ENCODE peak calls at places on chromosomes 11 and 22, in five cellular contexts. One of them, this sample, is unnamed.

GRCh38 chr22:49800408-49801238 is 27.1 kb downstream of the BRD1 start:
- DNase-seq in AG04450: no peak
- DNase-seq in adrenal gland: peak
- DNase-seq in GM12864: no peak
- DNase-seq in GM12865: no peak
- DNase-seq in this sample: no peak

GRCh38 chr11:121344824-121345223 is 52.3 kb downstream of the SC5D start:
- DNase-seq in AG04450: no peak
- DNase-seq in adrenal gland: no peak
- DNase-seq in GM12864: no peak
- DNase-seq in GM12865: no peak
- DNase-seq in this sample: no peak

GRCh38 chr11:22338465-22338810 is 257 bp downstream of the SLC17A6 start:
- DNase-seq in AG04450: no peak
- DNase-seq in adrenal gland: no peak
- DNase-seq in GM12864: no peak
- DNase-seq in GM12865: no peak
- DNase-seq in this sample: no peak

GRCh38 chr11:14902650-14903350 is 10.8 kb upstream of the CYP2R1 start:
- DNase-seq in AG04450: no peak
- DNase-seq in adrenal gland: no peak
- DNase-seq in GM12864: no peak
- DNase-seq in GM12865: peak
- DNase-seq in this sample: peak

GRCh38 chr11:79425463-79425862 is 15.4 kb downstream of the TENM4 start:
- DNase-seq in AG04450: no peak
- DNase-seq in adrenal gland: no peak
- DNase-seq in GM12864: no peak
- DNase-seq in GM12865: no peak
- DNase-seq in this sample: no peak

GRCh38 chr11:104098555-104098954 is 62.1 kb downstream of the DDI1 start:
- DNase-seq in AG04450: no peak
- DNase-seq in adrenal gland: no peak
- DNase-seq in GM12864: no peak
- DNase-seq in GM12865: no peak
- DNase-seq in this sample: no peak

GRCh38 chr22:20244744-20245576 is 23.2 kb downstream of the RTN4R start:
- DNase-seq in AG04450: no peak
- DNase-seq in adrenal gland: no peak
- DNase-seq in GM12864: no peak
- DNase-seq in GM12865: peak
- DNase-seq in this sample: no peak

GRCh38 chr11:34600339-34601084 is 20.4 kb upstream of the EHF start:
- DNase-seq in AG04450: no peak
- DNase-seq in adrenal gland: peak
- DNase-seq in GM12864: no peak
- DNase-seq in GM12865: no peak
- DNase-seq in this sample: no peak

GRCh38 chr11:84384637-84385227 is 1098.6 kb upstream of the CCDC90B start:
- DNase-seq in AG04450: peak
- DNase-seq in adrenal gland: peak
- DNase-seq in GM12864: peak
- DNase-seq in GM12865: peak
- DNase-seq in this sample: no peak

GRCh38 chr11:74010306-74010981 is 1.6 kb upstream of the UCP3 start:
- DNase-seq in AG04450: no peak
- DNase-seq in adrenal gland: no peak
- DNase-seq in GM12864: no peak
- DNase-seq in GM12865: no peak
- DNase-seq in this sample: no peak

GRCh38 chr22:28600546-28601143 is 79.0 kb downstream of the TTC28 start:
- DNase-seq in AG04450: peak
- DNase-seq in adrenal gland: no peak
- DNase-seq in GM12864: peak
- DNase-seq in GM12865: peak
- DNase-seq in this sample: peak

GRCh38 chr11:110071197-110071596 is 22.0 kb upstream of the ZC3H12C start:
- DNase-seq in AG04450: no peak
- DNase-seq in adrenal gland: no peak
- DNase-seq in GM12864: no peak
- DNase-seq in GM12865: no peak
- DNase-seq in this sample: no peak

GRCh38 chr11:36191941-36192340 is 97.3 kb downstream of the COMMD9 start:
- DNase-seq in AG04450: no peak
- DNase-seq in adrenal gland: no peak
- DNase-seq in GM12864: no peak
- DNase-seq in GM12865: no peak
- DNase-seq in this sample: no peak

GRCh38 chr22:17678817-17679385 is 40.3 kb downstream of the BCL2L13 start:
- DNase-seq in AG04450: no peak
- DNase-seq in adrenal gland: no peak
- DNase-seq in GM12864: no peak
- DNase-seq in GM12865: peak
- DNase-seq in this sample: peak

GRCh38 chr11:77140231-77140959 is 12.3 kb downstream of the MYO7A start:
- DNase-seq in AG04450: no peak
- DNase-seq in adrenal gland: peak
- DNase-seq in GM12864: no peak
- DNase-seq in GM12865: no peak
- DNase-seq in this sample: no peak

GRCh38 chr22:50191041-50191740 is 5.5 kb downstream of the TRABD start:
- DNase-seq in AG04450: no peak
- DNase-seq in adrenal gland: peak
- DNase-seq in GM12864: peak
- DNase-seq in GM12865: peak
- DNase-seq in this sample: no peak

GRCh38 chr11:117668291-117668690 is 128.7 kb downstream of the DSCAML1 start:
- DNase-seq in AG04450: no peak
- DNase-seq in adrenal gland: no peak
- DNase-seq in GM12864: no peak
- DNase-seq in GM12865: no peak
- DNase-seq in this sample: no peak

GRCh38 chr22:19127329-19128008 is 3.6 kb upstream of the TSSK2 start:
- DNase-seq in AG04450: no peak
- DNase-seq in adrenal gland: no peak
- DNase-seq in GM12864: no peak
- DNase-seq in GM12865: no peak
- DNase-seq in this sample: no peak

GRCh38 chr11:26442131-26442530 is 110.2 kb downstream of the ANO3 start:
- DNase-seq in AG04450: no peak
- DNase-seq in adrenal gland: no peak
- DNase-seq in GM12864: no peak
- DNase-seq in GM12865: no peak
- DNase-seq in this sample: no peak
- TF ChIP-seq CTCF in AG04450: no peak
- TF ChIP-seq CTCF in adrenal gland: no peak
- TF ChIP-seq CTCF in GM12864: no peak
- TF ChIP-seq CTCF in GM12865: no peak
- TF ChIP-seq CTCF in this sample: no peak

DNA sequence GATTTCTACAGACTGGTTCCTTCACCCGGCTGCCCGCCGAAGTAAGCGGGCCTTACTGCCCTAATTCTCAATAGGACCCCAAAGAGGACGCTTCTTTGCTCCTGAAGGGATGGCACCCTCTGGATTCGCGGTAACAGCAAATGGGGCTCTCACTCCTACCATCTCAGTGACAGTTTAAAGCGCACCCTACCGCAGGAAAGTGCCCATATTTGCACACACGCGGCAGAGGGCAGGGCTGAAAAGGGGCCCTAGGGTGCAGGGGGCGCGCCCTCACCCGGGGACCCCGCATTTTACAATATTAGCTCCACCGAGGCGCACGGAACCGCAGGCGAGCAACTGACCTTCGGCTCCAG is 974 bp upstream of the UPB1 start:
- DNase-seq in AG04450: no peak
- DNase-seq in adrenal gland: no peak
- DNase-seq in GM12864: no peak
- DNase-seq in GM12865: no peak
- DNase-seq in this sample: no peak
- H3K4me3 ChIP-seq in AG04450: no peak
- H3K4me3 ChIP-seq in adrenal gland: peak
- H3K4me3 ChIP-seq in GM12864: no peak
- H3K4me3 ChIP-seq in GM12865: no peak
- H3K4me3 ChIP-seq in this sample: peak

DNA sequence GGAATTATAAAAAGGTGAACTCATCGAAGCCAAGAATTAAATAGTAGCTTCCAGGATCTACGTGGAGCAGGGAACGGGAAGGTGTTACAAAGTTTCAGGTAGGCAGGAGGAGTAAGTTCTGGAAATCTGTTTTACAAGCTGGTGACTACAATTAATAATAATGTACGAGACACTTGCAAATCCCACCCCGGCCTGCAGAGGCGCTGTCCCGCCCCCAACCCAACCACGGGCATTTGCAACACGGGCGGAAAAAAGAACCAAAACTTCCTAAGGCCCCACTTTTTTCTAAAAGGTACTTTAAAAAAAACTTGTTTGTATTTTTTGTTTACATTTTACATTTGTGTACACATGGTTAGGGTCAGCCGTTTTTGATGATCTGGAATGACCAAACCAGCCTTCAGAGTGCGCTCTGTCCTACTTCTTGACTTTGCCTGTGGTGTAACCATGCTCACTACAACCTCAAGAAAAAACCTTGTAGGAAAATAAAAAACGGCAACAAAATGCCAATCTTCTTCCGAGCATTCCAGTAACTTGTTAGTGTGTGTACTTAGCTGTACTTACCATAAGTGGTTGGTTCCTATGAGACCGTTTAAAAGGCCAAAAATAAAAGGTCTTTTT is 449.6 kb upstream of the B3GAT1 start:
- DNase-seq in AG04450: no peak
- DNase-seq in adrenal gland: no peak
- DNase-seq in GM12864: no peak
- DNase-seq in GM12865: no peak
- DNase-seq in this sample: no peak
- TF ChIP-seq CTCF in AG04450: no peak
- TF ChIP-seq CTCF in adrenal gland: no peak
- TF ChIP-seq CTCF in GM12864: peak
- TF ChIP-seq CTCF in GM12865: peak
- TF ChIP-seq CTCF in this sample: no peak

GRCh38 chr11:68808787-68809186 is 32.9 kb downstream of the CPT1A start:
- DNase-seq in AG04450: no peak
- DNase-seq in adrenal gland: no peak
- DNase-seq in GM12864: no peak
- DNase-seq in GM12865: no peak
- DNase-seq in this sample: no peak

GRCh38 chr11:68809506-68809905 is 32.2 kb downstream of the CPT1A start:
- DNase-seq in AG04450: no peak
- DNase-seq in adrenal gland: no peak
- DNase-seq in GM12864: no peak
- DNase-seq in GM12865: no peak
- DNase-seq in this sample: no peak

GRCh38 chr11:68806931-68807844 is 34.5 kb downstream of the CPT1A start:
- DNase-seq in AG04450: peak
- DNase-seq in adrenal gland: peak
- DNase-seq in GM12864: no peak
- DNase-seq in GM12865: no peak
- DNase-seq in this sample: peak

GRCh38 chr11:68803766-68804165 is 38.0 kb downstream of the CPT1A start:
- DNase-seq in AG04450: no peak
- DNase-seq in adrenal gland: no peak
- DNase-seq in GM12864: no peak
- DNase-seq in GM12865: no peak
- DNase-seq in this sample: peak

GRCh38 chr11:68804786-68805185 is 36.9 kb downstream of the CPT1A start:
- DNase-seq in AG04450: no peak
- DNase-seq in adrenal gland: no peak
- DNase-seq in GM12864: no peak
- DNase-seq in GM12865: no peak
- DNase-seq in this sample: no peak
- H3K4me3 ChIP-seq in AG04450: no peak
- H3K4me3 ChIP-seq in adrenal gland: no peak
- H3K4me3 ChIP-seq in GM12864: no peak
- H3K4me3 ChIP-seq in GM12865: no peak
- H3K4me3 ChIP-seq in this sample: no peak

GRCh38 chr11:32931605-32932004 is 39.0 kb downstream of the QSER1 start:
- DNase-seq in AG04450: no peak
- DNase-seq in adrenal gland: no peak
- DNase-seq in GM12864: no peak
- DNase-seq in GM12865: no peak
- DNase-seq in this sample: peak
- TF ChIP-seq CTCF in AG04450: no peak
- TF ChIP-seq CTCF in adrenal gland: no peak
- TF ChIP-seq CTCF in GM12864: no peak
- TF ChIP-seq CTCF in GM12865: no peak
- TF ChIP-seq CTCF in this sample: no peak

This sample was measured in retinal pigment epithelial cell.